ENCODE peak calls at places on chromosomes 5 and 9, in four cellular contexts. One of them, this sample, is unnamed.

GRCh38 chr5:67032921-67033664 is 163.5 kb downstream of the CD180 start:
- DNase-seq in GM23338: no peak
- DNase-seq in stimulated activated CD4-positive, alpha-beta T cell treated with anti-CD3 and anti-CD28 coated beads, Interleukin-4, amount 100 ng/mL, for 24 hours: no peak
- DNase-seq in head of caudate nucleus: no peak
- DNase-seq in this sample: no peak

GRCh38 chr9:71004196-71004595 is 117.2 kb downstream of the TRPM3 start:
- DNase-seq in GM23338: no peak
- DNase-seq in head of caudate nucleus: no peak
- DNase-seq in stimulated activated CD4-positive, alpha-beta T cell treated with anti-CD3 and anti-CD28 coated beads, Interleukin-4, amount 100 ng/mL, for 24 hours: no peak
- DNase-seq in this sample: no peak

GRCh38 chr5:157245477-157245876 is 20.4 kb upstream of the CYFIP2 start:
- DNase-seq in head of caudate nucleus: no peak
- DNase-seq in stimulated activated CD4-positive, alpha-beta T cell treated with anti-CD3 and anti-CD28 coated beads, Interleukin-4, amount 100 ng/mL, for 24 hours: no peak
- DNase-seq in GM23338: peak
- DNase-seq in this sample: no peak

GRCh38 chr9:134929560-134930158 is 11.9 kb upstream of the FCN1 start:
- DNase-seq in stimulated activated CD4-positive, alpha-beta T cell treated with anti-CD3 and anti-CD28 coated beads, Interleukin-4, amount 100 ng/mL, for 24 hours: no peak
- DNase-seq in GM23338: no peak
- DNase-seq in head of caudate nucleus: no peak
- DNase-seq in this sample: no peak

GRCh38 chr5:154038241-154038603 is 488 bp downstream of the FAM114A2 start:
- DNase-seq in stimulated activated CD4-positive, alpha-beta T cell treated with anti-CD3 and anti-CD28 coated beads, Interleukin-4, amount 100 ng/mL, for 24 hours: no peak
- DNase-seq in GM23338: no peak
- DNase-seq in head of caudate nucleus: no peak
- DNase-seq in this sample: peak

GRCh38 chr5:18321516-18321915 is 687.3 kb downstream of the TAF11L14 start:
- DNase-seq in head of caudate nucleus: no peak
- DNase-seq in GM23338: no peak
- DNase-seq in stimulated activated CD4-positive, alpha-beta T cell treated with anti-CD3 and anti-CD28 coated beads, Interleukin-4, amount 100 ng/mL, for 24 hours: no peak
- DNase-seq in this sample: no peak

GRCh38 chr5:177390363-177391300 is 6.4 kb downstream of the SLC34A1 start:
- DNase-seq in stimulated activated CD4-positive, alpha-beta T cell treated with anti-CD3 and anti-CD28 coated beads, Interleukin-4, amount 100 ng/mL, for 24 hours: peak
- DNase-seq in head of caudate nucleus: peak
- DNase-seq in GM23338: peak
- DNase-seq in this sample: peak

GRCh38 chr9:89593776-89594427 is 10.9 kb upstream of the GADD45G start:
- DNase-seq in stimulated activated CD4-positive, alpha-beta T cell treated with anti-CD3 and anti-CD28 coated beads, Interleukin-4, amount 100 ng/mL, for 24 hours: peak
- DNase-seq in head of caudate nucleus: no peak
- DNase-seq in GM23338: peak
- DNase-seq in this sample: peak

GRCh38 chr9:97740848-97741821 is 44.0 kb upstream of the XPA start:
- DNase-seq in GM23338: peak
- DNase-seq in stimulated activated CD4-positive, alpha-beta T cell treated with anti-CD3 and anti-CD28 coated beads, Interleukin-4, amount 100 ng/mL, for 24 hours: peak
- DNase-seq in head of caudate nucleus: peak
- DNase-seq in this sample: no peak

GRCh38 chr9:96160168-96160567 is 141.8 kb downstream of the HSD17B3 start:
- DNase-seq in stimulated activated CD4-positive, alpha-beta T cell treated with anti-CD3 and anti-CD28 coated beads, Interleukin-4, amount 100 ng/mL, for 24 hours: no peak
- DNase-seq in head of caudate nucleus: no peak
- DNase-seq in GM23338: no peak
- DNase-seq in this sample: no peak

GRCh38 chr9:136532799-136533774 is 12.8 kb downstream of the NOTCH1 start:
- DNase-seq in stimulated activated CD4-positive, alpha-beta T cell treated with anti-CD3 and anti-CD28 coated beads, Interleukin-4, amount 100 ng/mL, for 24 hours: peak
- DNase-seq in GM23338: no peak
- DNase-seq in head of caudate nucleus: no peak
- DNase-seq in this sample: peak

GRCh38 chr5:98905857-98906688 is 22.7 kb downstream of the CHD1 start:
- DNase-seq in head of caudate nucleus: no peak
- DNase-seq in GM23338: peak
- DNase-seq in stimulated activated CD4-positive, alpha-beta T cell treated with anti-CD3 and anti-CD28 coated beads, Interleukin-4, amount 100 ng/mL, for 24 hours: no peak
- DNase-seq in this sample: no peak

GRCh38 chr9:93258419-93258817 is 74.5 kb downstream of the WNK2 start:
- DNase-seq in GM23338: no peak
- DNase-seq in head of caudate nucleus: no peak
- DNase-seq in stimulated activated CD4-positive, alpha-beta T cell treated with anti-CD3 and anti-CD28 coated beads, Interleukin-4, amount 100 ng/mL, for 24 hours: no peak
- DNase-seq in this sample: no peak